ENCODE peak calls at places on chromosome 20, in eight cellular contexts. D, O, L, T, W, E, G and V are unnamed samples.

GRCh38 chr20:48025661-48026060 is 240.4 kb upstream of the SULF2 start:
- DNase-seq in D (no peak), O (no peak), L (no peak), T (no peak), W (no peak), E (no peak), G (no peak), V (no peak)

GRCh38 chr20:23637282-23638221 is at the start of gene CST3:
- DNase-seq in D (peak), O (peak), L (peak), T (peak), W (peak), E (peak), G (no peak), V (peak)

GRCh38 chr20:62276448-62276847 is 26.3 kb upstream of the ADRM1 start:
- DNase-seq in D (peak), O (no peak), L (no peak), T (no peak), W (no peak), E (no peak), G (no peak), V (no peak)

GRCh38 chr20:16434087-16434664 is 139.1 kb downstream of the KIF16B start:
- DNase-seq in D (peak), O (peak), L (peak), T (peak), W (no peak), E (no peak), G (peak), V (no peak)

GRCh38 chr20:29690274-29690673 is 1567.2 kb upstream of the DEFB115 start:
- DNase-seq in D (no peak), O (no peak), L (no peak), T (no peak), W (peak), E (no peak), G (no peak), V (no peak)

GRCh38 chr20:63522981-63523611 is 2.5 kb downstream of the PPDPF start:
- DNase-seq in D (no peak), O (no peak), L (peak), T (no peak), W (peak), E (peak), G (no peak), V (no peak)

GRCh38 chr20:38935967-38936407 is 9.8 kb downstream of the FAM83D start:
- DNase-seq in D (no peak), O (no peak), L (no peak), T (no peak), W (no peak), E (no peak), G (no peak), V (no peak)

GRCh38 chr20:62651285-62652021 is 9.2 kb downstream of the SLCO4A1 start:
- DNase-seq in D (peak), O (no peak), L (peak), T (peak), W (no peak), E (no peak), G (no peak), V (peak)

GRCh38 chr20:54029176-54029575 is 41.2 kb downstream of the BCAS1 start:
- DNase-seq in D (no peak), O (no peak), L (no peak), T (no peak), W (no peak), E (no peak), G (no peak), V (no peak)

DNA sequence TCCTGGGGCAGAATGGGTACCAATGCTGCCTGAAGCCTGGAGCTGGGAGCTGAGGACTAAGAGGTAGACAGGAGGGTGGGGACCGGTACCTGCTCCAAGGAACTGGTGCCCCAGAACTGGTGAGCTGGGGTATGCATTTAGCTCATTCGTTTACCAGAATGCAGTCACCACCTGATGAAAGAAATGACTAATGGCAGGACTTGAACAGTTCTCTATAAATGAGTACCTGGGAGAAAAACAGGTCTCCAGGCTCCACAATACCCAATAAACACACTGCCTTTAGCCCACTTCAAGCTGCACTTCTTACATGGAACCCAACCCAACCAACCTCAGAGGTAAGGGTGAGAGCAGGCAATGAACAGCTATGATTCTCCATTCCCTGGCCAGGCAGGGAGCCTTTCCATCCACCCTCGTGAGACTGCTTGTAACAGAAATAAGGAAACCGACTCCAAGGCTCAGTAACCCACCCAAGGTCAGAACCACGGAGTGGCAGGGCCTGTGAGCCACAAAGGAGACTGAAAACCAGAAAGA is 15.4 kb downstream of the FKBP1A start:
- DNase-seq in D (no peak), O (no peak), L (no peak), T (no peak), W (no peak), E (no peak), G (no peak), V (no peak)
- TF ChIP-seq POLR2A in D (no peak), O (no peak), L (no peak), T (no peak), W (no peak), E (no peak), G (no peak), V (no peak)

DNA sequence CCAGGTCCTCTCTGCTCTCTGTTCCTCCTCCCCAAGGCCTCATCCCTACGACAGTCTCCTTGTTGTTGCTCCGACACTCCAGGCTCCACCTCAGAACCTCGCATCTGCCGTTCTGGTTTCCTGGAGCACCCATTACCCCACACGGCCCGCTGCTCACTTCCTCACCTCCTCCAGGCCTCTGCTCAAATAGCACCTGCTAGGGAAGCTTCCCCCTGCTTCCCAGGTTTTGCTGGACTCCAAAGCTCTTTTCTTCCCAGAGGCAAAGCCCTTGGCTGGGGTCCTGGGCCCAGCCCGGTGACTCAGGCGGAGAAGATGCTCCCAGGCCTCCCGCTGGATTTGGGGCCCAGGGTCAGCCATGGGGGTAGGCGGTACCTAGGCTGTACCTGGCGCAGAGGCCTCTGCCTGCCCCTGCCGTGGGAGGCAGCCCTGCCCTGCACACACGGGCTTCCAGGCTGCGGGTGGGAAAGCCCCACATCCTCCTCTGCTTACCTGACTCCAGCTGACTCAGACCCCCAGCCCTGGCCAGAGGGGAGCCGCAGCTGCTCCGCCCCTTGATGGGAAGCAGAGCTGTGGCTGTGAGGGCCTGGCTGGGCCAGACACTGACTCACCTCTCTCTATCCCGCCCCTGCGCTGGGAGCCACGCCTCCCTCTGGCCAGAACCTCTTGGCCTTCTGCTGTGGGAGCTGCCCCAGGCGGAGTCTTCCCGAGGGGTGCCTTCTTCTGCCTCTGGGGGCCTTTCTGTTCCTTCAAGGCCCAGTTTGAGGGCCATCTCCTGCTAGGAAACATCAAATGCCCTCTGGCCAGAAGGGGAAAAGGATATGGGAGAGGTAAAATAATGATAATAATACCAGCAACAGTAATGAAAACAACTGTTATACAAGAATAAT is 130.5 kb downstream of the CEBPB start:
- DNase-seq in D (peak), O (peak), L (peak), T (peak), W (peak), E (peak), G (peak), V (peak)
- TF ChIP-seq POLR2A in D (peak), O (peak), L (peak), T (peak), W (peak), E (no peak), G (no peak), V (no peak)

GRCh38 chr20:58568441-58568931 is 53.3 kb upstream of the APCDD1L start:
- DNase-seq in D (no peak), O (no peak), L (no peak), T (no peak), W (no peak), E (no peak), G (no peak), V (no peak)

GRCh38 chr20:58569211-58570125 is 54.3 kb upstream of the APCDD1L start:
- DNase-seq in D (no peak), O (no peak), L (no peak), T (no peak), W (no peak), E (no peak), G (no peak), V (no peak)

GRCh38 chr20:58565461-58566175 is 50.4 kb upstream of the APCDD1L start:
- DNase-seq in D (no peak), O (no peak), L (no peak), T (no peak), W (no peak), E (no peak), G (no peak), V (no peak)

GRCh38 chr20:58566981-58567380 is 51.8 kb upstream of the APCDD1L start:
- DNase-seq in D (no peak), O (no peak), L (no peak), T (no peak), W (no peak), E (no peak), G (no peak), V (no peak)

DNA sequence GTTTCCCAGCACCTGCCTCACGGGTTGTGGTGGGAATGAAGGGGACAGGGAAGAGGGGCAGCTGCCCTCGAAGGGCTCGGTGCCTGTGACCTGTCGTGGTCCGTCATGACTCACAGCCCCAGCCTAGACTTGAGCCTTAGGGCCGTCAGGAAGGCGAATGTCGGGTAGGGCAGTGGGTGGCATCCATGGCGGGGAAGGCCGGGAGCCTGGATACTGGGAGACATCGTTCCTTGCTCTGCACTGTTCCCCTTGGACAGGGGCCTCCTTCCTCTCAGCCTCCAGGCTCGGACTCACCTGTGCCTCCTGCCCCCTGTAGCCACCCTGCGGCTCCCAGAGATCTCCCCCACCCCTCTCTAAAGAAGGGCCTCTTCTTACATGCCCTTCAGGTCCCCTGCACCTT is 52.2 kb upstream of the APCDD1L start:
- DNase-seq in D (no peak), O (no peak), L (no peak), T (no peak), W (no peak), E (no peak), G (no peak), V (no peak)
- TF ChIP-seq POLR2A in D (no peak), O (no peak), L (no peak), T (no peak), W (no peak), E (no peak), G (no peak), V (no peak)

GRCh38 chr20:50794846-50795634 is at the start of gene BCAS4:
- DNase-seq in D (peak), O (peak), L (peak), T (peak), W (peak), E (no peak), G (peak), V (peak)
- TF ChIP-seq POLR2A in D (no peak), O (peak), L (peak), T (no peak), W (no peak), E (no peak), G (no peak), V (no peak)

GRCh38 chr20:45946149-45946970 is 11.9 kb downstream of the PCIF1 start:
- DNase-seq in D (peak), O (no peak), L (no peak), T (peak), W (peak), E (no peak), G (no peak), V (peak)
- TF ChIP-seq POLR2A in D (no peak), O (no peak), L (no peak), T (no peak), W (no peak), E (no peak), G (no peak), V (no peak)

DNA sequence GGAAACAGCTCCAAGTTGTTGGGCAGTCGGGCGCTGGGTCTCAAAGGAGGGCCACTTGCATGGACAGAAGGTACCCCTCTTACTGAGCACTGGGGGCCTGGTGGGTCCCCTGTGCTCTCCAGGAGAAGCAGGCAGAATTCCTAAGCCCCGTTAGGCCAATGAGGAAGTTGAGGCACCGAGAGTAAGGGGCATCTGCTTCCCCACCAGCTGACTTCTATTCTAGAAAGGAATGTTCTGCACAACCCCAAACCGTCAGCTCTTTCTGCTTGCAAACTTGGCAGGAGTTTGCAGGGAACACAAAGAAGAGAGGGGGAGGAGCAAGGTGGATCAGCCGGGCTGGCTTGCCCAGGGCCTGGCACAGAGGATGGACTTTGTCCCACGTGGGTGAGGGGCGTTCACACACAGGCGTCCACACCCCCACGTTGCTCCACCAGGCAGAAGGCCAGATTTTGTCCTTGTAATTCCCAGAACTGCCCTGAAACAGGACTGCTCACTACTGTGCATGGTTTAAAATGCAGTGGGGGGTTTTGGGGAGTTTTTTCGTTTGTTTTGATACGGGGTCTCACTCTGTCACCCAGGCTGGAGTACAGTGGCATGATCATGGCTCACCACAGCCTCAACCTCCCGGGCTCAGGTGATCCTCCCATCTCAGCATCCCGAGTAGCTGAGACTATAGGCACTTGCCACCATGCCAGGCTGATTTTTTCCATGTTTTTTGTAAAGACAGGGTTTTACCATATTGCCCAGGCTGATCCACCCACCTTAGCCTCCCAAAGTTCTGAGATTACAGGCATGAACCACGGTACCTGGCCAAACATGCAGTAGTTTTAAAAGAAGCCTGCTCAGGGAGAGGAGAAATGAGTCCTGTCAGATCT is 93.3 kb downstream of the SNX5 start:
- DNase-seq in D (peak), O (peak), L (peak), T (peak), W (no peak), E (peak), G (no peak), V (peak)
- TF ChIP-seq POLR2A in D (no peak), O (no peak), L (no peak), T (peak), W (no peak), E (no peak), G (no peak), V (no peak)